ENCODE peak calls at places on chromosomes 16 and 17, in seven cellular contexts. I is RWPE1, F is AG09319, E is fibroblast of the aortic adventitia, H is cardiac muscle cell, R is HFFc6, C is psoas muscle. Q is an unnamed sample.

GRCh38 chr17:73686126-73686525 is 41.9 kb upstream of the SDK2 start:
- DNase-seq in I (no peak), F (no peak), E (no peak), H (no peak), R (no peak), C (no peak), Q (no peak)

GRCh38 chr16:67077871-67078270 is 31.9 kb upstream of the PHAF1 start:
- DNase-seq in I (no peak), F (no peak), E (no peak), H (no peak), R (no peak), C (no peak), Q (no peak)

GRCh38 chr17:79188679-79189078 is 114.1 kb downstream of the ENGASE start:
- DNase-seq in I (no peak), F (no peak), E (no peak), H (no peak), R (no peak), C (no peak), Q (no peak)

GRCh38 chr17:56966277-56966676 is 5.4 kb upstream of the COIL start:
- DNase-seq in I (no peak), F (no peak), E (no peak), H (no peak), R (no peak), C (no peak), Q (no peak)

GRCh38 chr17:71360301-71360700 is 760.5 kb upstream of the SOX9 start:
- DNase-seq in I (no peak), F (no peak), E (no peak), H (no peak), R (no peak), C (no peak), Q (no peak)

GRCh38 chr16:12551530-12551929 is 252.2 kb downstream of the CPPED1 start:
- DNase-seq in I (no peak), F (no peak), E (no peak), H (no peak), R (no peak), C (no peak), Q (no peak)

GRCh38 chr16:22989598-22989997 is 159.7 kb downstream of the USP31 start:
- DNase-seq in I (no peak), F (no peak), E (no peak), H (no peak), R (no peak), C (no peak), Q (no peak)

GRCh38 chr16:1749152-1750117 is 21.9 kb downstream of the NME3 start:
- DNase-seq in I (no peak), F (no peak), E (no peak), H (no peak), R (peak; percentile 34), C (no peak), Q (no peak)

GRCh38 chr17:17140590-17140980 is 65.5 kb downstream of the PLD6 start:
- DNase-seq in I (peak; percentile 49), F (no peak), E (peak; percentile 52), H (peak; percentile 55), R (peak; percentile 86), C (peak; percentile 5), Q (no peak)

GRCh38 chr16:86466695-86467406 is 43.5 kb upstream of the FOXF1 start:
- DNase-seq in I (no peak), F (no peak), E (peak; percentile 77), H (no peak), R (no peak), C (no peak), Q (no peak)

GRCh38 chr16:51960931-51961330 is 586.0 kb downstream of the TOX3 start:
- DNase-seq in I (no peak), F (no peak), E (no peak), H (no peak), R (no peak), C (no peak), Q (no peak)
- TF ChIP-seq CTCF in I (no peak), F (no peak), E (no peak), H (no peak), R (no peak), C (no peak), Q (no peak)

DNA sequence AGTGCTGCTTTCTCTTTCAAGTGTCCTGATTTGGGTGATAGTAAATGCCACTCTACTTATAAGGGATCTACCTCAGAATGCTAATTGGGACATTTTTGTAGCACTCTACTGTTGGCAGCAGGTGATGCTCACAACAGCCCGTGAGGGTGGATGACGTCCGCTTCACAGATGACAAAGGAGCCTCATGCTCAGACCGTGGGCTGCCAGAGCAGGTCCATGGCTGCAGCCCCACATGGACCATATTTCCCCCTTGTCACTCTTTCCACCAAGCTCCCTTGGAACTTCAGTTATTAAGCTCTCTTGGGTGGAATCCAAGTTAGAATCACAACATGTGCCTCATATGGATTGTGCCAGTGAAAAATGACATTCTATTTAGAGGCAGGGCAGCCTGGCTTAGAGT is 33.3 kb upstream of the STH start:
- DNase-seq in I (no peak), F (no peak), E (no peak), H (no peak), R (no peak), C (no peak), Q (no peak)
- TF ChIP-seq CTCF in I (no peak), F (no peak), E (no peak), H (no peak), R (no peak), C (no peak), Q (no peak)

GRCh38 chr17:76585649-76586593 is at the start of gene ST6GALNAC2:
- DNase-seq in I (peak; percentile 55), F (no peak), E (no peak), H (no peak), R (peak; percentile 17), C (peak; percentile 73), Q (no peak)
- TF ChIP-seq CTCF in I (peak; percentile 79), F (peak; percentile 25), E (peak; percentile 22), H (peak; percentile 23), R (peak; percentile 43), C (peak; percentile 53), Q (peak; percentile 36)

DNA sequence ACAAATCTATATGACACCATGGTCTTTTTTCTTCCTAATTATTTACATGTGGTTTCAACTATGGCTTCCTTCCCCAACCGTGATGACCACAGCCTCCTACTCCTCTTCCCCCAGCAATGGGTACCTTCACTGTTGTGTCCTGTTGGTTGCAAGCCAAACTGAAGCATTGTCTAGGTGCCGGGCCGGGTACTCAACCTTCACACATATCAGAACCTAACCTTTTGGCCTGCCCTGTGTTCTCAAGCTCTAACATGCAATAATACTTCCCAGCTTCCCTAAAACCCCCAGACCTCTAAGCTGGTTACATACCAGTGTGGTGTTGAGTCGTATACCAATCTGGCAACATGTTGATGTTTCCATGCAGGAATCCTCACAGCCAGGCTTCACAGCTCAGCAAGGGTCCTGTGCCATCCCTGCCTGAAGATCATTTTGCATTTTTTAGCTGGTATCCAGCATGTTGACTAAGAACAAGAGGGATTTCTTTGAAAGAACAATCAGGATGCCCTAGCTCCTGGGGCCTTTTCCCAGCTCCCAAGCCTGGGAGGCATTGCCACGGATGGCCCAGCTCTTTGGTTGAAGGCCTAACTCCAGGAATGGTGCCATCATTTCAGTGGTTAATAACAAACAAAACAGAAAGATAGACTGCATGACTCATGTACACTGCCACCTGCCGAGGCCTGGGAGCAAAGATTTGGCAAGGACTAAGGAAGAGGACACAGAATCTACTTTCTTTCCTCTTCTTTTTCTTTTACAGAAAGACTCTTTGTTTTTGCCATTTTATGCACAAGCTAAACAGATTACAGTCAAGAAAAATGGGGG is 373.7 kb upstream of the SALL1 start:
- DNase-seq in I (peak; percentile 16), F (peak; percentile 14), E (peak; percentile 59), H (peak; percentile 55), R (peak; percentile 53), C (no peak), Q (no peak)
- TF ChIP-seq CTCF in I (no peak), F (peak; percentile 30), E (peak; percentile 10), H (peak; percentile 8), R (peak; percentile 45), C (no peak), Q (no peak)

GRCh38 chr17:15233022-15233805 is 31.9 kb downstream of the PMP22 start:
- DNase-seq in I (peak; percentile 42), F (no peak), E (peak; percentile 50), H (peak; percentile 42), R (peak; percentile 82), C (no peak), Q (no peak)
- TF ChIP-seq CTCF in I (no peak), F (peak; percentile 41), E (peak; percentile 47), H (peak; percentile 43), R (peak; percentile 75), C (peak; percentile 46), Q (no peak)

DNA sequence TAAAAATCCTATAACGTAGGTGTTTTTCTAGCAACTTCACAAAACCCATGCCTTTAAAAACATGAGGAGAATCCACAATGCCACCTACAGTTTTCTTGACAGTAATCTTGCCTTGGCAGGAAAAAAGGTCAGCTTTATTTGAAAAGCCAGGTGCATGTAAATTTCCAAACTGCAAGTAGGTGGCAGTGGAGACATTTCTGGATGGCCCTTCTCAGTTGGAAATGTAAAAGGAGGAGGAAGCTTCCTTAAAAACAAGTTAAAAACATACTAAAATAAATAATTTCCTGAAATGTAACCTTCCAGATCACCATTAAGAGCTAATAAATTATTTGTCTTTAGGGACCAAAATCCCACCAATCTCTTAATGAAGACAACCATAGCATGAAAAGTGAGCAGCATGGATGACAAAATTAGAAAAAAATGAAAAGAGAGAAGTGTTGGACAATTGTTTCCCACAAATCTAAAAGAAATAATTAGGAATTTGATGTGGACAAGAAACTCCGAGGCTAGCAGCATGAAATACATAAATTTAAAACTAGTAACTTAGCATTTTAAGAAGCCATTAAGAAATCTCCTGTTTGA is 152.2 kb downstream of the SNX11 start:
- DNase-seq in I (peak; percentile 34), F (no peak), E (peak; percentile 58), H (peak; percentile 54), R (peak; percentile 25), C (no peak), Q (no peak)
- TF ChIP-seq CTCF in I (peak; percentile 77), F (peak; percentile 33), E (peak; percentile 71), H (peak; percentile 63), R (peak; percentile 68), C (peak; percentile 60), Q (peak; percentile 58)

GRCh38 chr16:68707341-68708152 is 29.5 kb upstream of the CDH1 start:
- DNase-seq in I (peak; percentile 97), F (no peak), E (no peak), H (peak; percentile 52), R (no peak), C (no peak), Q (no peak)
- TF ChIP-seq CTCF in I (peak; percentile 36), F (no peak), E (peak; percentile 7), H (peak; percentile 35), R (no peak), C (no peak), Q (no peak)